ENCODE peak calls at places on chromosomes 3 and 15, in six cellular contexts. One of them, this sample, is unnamed.

GRCh38 chr15:28125673-28126651 is 26.8 kb upstream of the OCA2 start:
- DNase-seq in heart right ventricle: no peak
- DNase-seq in brain pericyte: no peak
- DNase-seq in NT2/D1: peak
- DNase-seq in GF-D8: no peak
- DNase-seq in effector memory CD8-positive, alpha-beta T cell: peak
- DNase-seq in this sample: peak

GRCh38 chr15:52288986-52289385 is 6.6 kb downstream of the MYO5C start:
- DNase-seq in heart right ventricle: no peak
- DNase-seq in brain pericyte: no peak
- DNase-seq in NT2/D1: no peak
- DNase-seq in GF-D8: no peak
- DNase-seq in effector memory CD8-positive, alpha-beta T cell: no peak
- DNase-seq in this sample: no peak

GRCh38 chr15:22780267-22780666 is 6.2 kb upstream of the NIPA1 start:
- DNase-seq in heart right ventricle: no peak
- DNase-seq in brain pericyte: no peak
- DNase-seq in NT2/D1: no peak
- DNase-seq in GF-D8: no peak
- DNase-seq in effector memory CD8-positive, alpha-beta T cell: no peak
- DNase-seq in this sample: no peak

GRCh38 chr3:197124713-197125112 is 95.1 kb upstream of the MELTF start:
- DNase-seq in heart right ventricle: no peak
- DNase-seq in brain pericyte: no peak
- DNase-seq in NT2/D1: no peak
- DNase-seq in GF-D8: no peak
- DNase-seq in effector memory CD8-positive, alpha-beta T cell: no peak
- DNase-seq in this sample: no peak

GRCh38 chr3:66115858-66116654 is 77.3 kb upstream of the MAGI1 start:
- DNase-seq in heart right ventricle: peak
- DNase-seq in brain pericyte: peak
- DNase-seq in NT2/D1: peak
- DNase-seq in GF-D8: no peak
- DNase-seq in effector memory CD8-positive, alpha-beta T cell: no peak
- DNase-seq in this sample: no peak

GRCh38 chr15:100588638-100589242 is 13.2 kb downstream of the LINS1 start:
- DNase-seq in heart right ventricle: no peak
- DNase-seq in brain pericyte: no peak
- DNase-seq in NT2/D1: no peak
- DNase-seq in GF-D8: no peak
- DNase-seq in effector memory CD8-positive, alpha-beta T cell: no peak
- DNase-seq in this sample: peak

GRCh38 chr3:35707904-35708303 is 68.6 kb downstream of the ARPP21 start:
- DNase-seq in heart right ventricle: no peak
- DNase-seq in brain pericyte: no peak
- DNase-seq in NT2/D1: no peak
- DNase-seq in GF-D8: no peak
- DNase-seq in effector memory CD8-positive, alpha-beta T cell: no peak
- DNase-seq in this sample: no peak

GRCh38 chr3:46690798-46691197 is 2.7 kb downstream of the ALS2CL start:
- DNase-seq in heart right ventricle: peak
- DNase-seq in brain pericyte: no peak
- DNase-seq in NT2/D1: no peak
- DNase-seq in GF-D8: no peak
- DNase-seq in effector memory CD8-positive, alpha-beta T cell: no peak
- DNase-seq in this sample: no peak

GRCh38 chr15:85792872-85793621 is 1.7 kb downstream of the KLHL25 start:
- DNase-seq in heart right ventricle: no peak
- DNase-seq in brain pericyte: no peak
- DNase-seq in NT2/D1: no peak
- DNase-seq in GF-D8: no peak
- DNase-seq in effector memory CD8-positive, alpha-beta T cell: peak
- DNase-seq in this sample: no peak

GRCh38 chr15:27059610-27060202 is 88.7 kb downstream of the GABRG3 start:
- DNase-seq in heart right ventricle: no peak
- DNase-seq in brain pericyte: no peak
- DNase-seq in NT2/D1: peak
- DNase-seq in GF-D8: no peak
- DNase-seq in effector memory CD8-positive, alpha-beta T cell: no peak
- DNase-seq in this sample: peak

GRCh38 chr15:58864602-58865419 is 68.7 kb downstream of the SLTM start:
- DNase-seq in heart right ventricle: peak
- DNase-seq in brain pericyte: no peak
- DNase-seq in NT2/D1: no peak
- DNase-seq in GF-D8: no peak
- DNase-seq in effector memory CD8-positive, alpha-beta T cell: no peak
- DNase-seq in this sample: no peak

GRCh38 chr3:108862865-108863798 is 40.5 kb downstream of the TRAT1 start:
- DNase-seq in heart right ventricle: no peak
- DNase-seq in brain pericyte: no peak
- DNase-seq in NT2/D1: no peak
- DNase-seq in GF-D8: no peak
- DNase-seq in effector memory CD8-positive, alpha-beta T cell: peak
- DNase-seq in this sample: no peak

GRCh38 chr15:58513008-58513407 is 81.2 kb downstream of the LIPC start:
- DNase-seq in heart right ventricle: no peak
- DNase-seq in brain pericyte: no peak
- DNase-seq in NT2/D1: no peak
- DNase-seq in GF-D8: no peak
- DNase-seq in effector memory CD8-positive, alpha-beta T cell: no peak
- DNase-seq in this sample: no peak

GRCh38 chr3:187531831-187532230 is 138.4 kb downstream of the SST start:
- DNase-seq in heart right ventricle: no peak
- DNase-seq in brain pericyte: no peak
- DNase-seq in NT2/D1: no peak
- DNase-seq in GF-D8: no peak
- DNase-seq in effector memory CD8-positive, alpha-beta T cell: no peak
- DNase-seq in this sample: no peak

GRCh38 chr3:16516695-16517481 is 3.4 kb upstream of the RFTN1 start:
- DNase-seq in heart right ventricle: no peak
- DNase-seq in brain pericyte: no peak
- DNase-seq in NT2/D1: no peak
- DNase-seq in GF-D8: no peak
- DNase-seq in effector memory CD8-positive, alpha-beta T cell: peak
- DNase-seq in this sample: no peak

GRCh38 chr3:47394140-47394855 is 13.5 kb downstream of the PTPN23 start:
- DNase-seq in heart right ventricle: no peak
- DNase-seq in brain pericyte: no peak
- DNase-seq in NT2/D1: no peak
- DNase-seq in GF-D8: no peak
- DNase-seq in effector memory CD8-positive, alpha-beta T cell: no peak
- DNase-seq in this sample: no peak

GRCh38 chr3:18389108-18389733 is 35.9 kb downstream of the SATB1 start:
- DNase-seq in heart right ventricle: no peak
- DNase-seq in brain pericyte: no peak
- DNase-seq in NT2/D1: no peak
- DNase-seq in GF-D8: no peak
- DNase-seq in effector memory CD8-positive, alpha-beta T cell: peak
- DNase-seq in this sample: peak

GRCh38 chr15:98799461-98799971 is 151.2 kb downstream of the IGF1R start:
- DNase-seq in heart right ventricle: no peak
- DNase-seq in brain pericyte: no peak
- DNase-seq in NT2/D1: no peak
- DNase-seq in GF-D8: no peak
- DNase-seq in effector memory CD8-positive, alpha-beta T cell: no peak
- DNase-seq in this sample: no peak

GRCh38 chr3:39631136-39631535 is 163.7 kb downstream of the MOBP start:
- DNase-seq in heart right ventricle: no peak
- DNase-seq in brain pericyte: no peak
- DNase-seq in NT2/D1: peak
- DNase-seq in GF-D8: no peak
- DNase-seq in effector memory CD8-positive, alpha-beta T cell: no peak
- DNase-seq in this sample: no peak

GRCh38 chr3:33236005-33236404 is 17.4 kb upstream of the SUSD5 start:
- DNase-seq in heart right ventricle: no peak
- DNase-seq in brain pericyte: no peak
- DNase-seq in NT2/D1: no peak
- DNase-seq in GF-D8: no peak
- DNase-seq in effector memory CD8-positive, alpha-beta T cell: no peak
- DNase-seq in this sample: no peak

GRCh38 chr3:114409291-114409690 is 115.5 kb downstream of the TIGIT start:
- DNase-seq in heart right ventricle: no peak
- DNase-seq in brain pericyte: no peak
- DNase-seq in NT2/D1: no peak
- DNase-seq in GF-D8: no peak
- DNase-seq in effector memory CD8-positive, alpha-beta T cell: no peak
- DNase-seq in this sample: no peak

GRCh38 chr15:95772982-95773381 is 557.5 kb upstream of the NR2F2 start:
- DNase-seq in heart right ventricle: no peak
- DNase-seq in brain pericyte: no peak
- DNase-seq in NT2/D1: no peak
- DNase-seq in GF-D8: no peak
- DNase-seq in effector memory CD8-positive, alpha-beta T cell: no peak
- DNase-seq in this sample: no peak

GRCh38 chr3:170815340-170815739 is 54.7 kb downstream of the RPL22L1 start:
- DNase-seq in heart right ventricle: no peak
- DNase-seq in brain pericyte: no peak
- DNase-seq in NT2/D1: no peak
- DNase-seq in GF-D8: no peak
- DNase-seq in effector memory CD8-positive, alpha-beta T cell: no peak
- DNase-seq in this sample: no peak

GRCh38 chr15:32843211-32843907 is 125.6 kb downstream of the GREM1 start:
- DNase-seq in heart right ventricle: no peak
- DNase-seq in brain pericyte: no peak
- DNase-seq in NT2/D1: no peak
- DNase-seq in GF-D8: no peak
- DNase-seq in effector memory CD8-positive, alpha-beta T cell: no peak
- DNase-seq in this sample: no peak

This sample was measured in OCI-LY7.